ENCODE peak calls at places on chromosomes 13 and 19, in six cellular contexts. J, F, Y, M, X and L are unnamed samples.

GRCh38 chr19:8557637-8558238 is 19.5 kb downstream of the MYO1F start:
- DNase-seq in J (no peak), F (no peak), Y (no peak), M (no peak), X (no peak), L (peak; percentile 65)

GRCh38 chr19:29285878-29286277 is 72.9 kb upstream of the UQCRFS1 start:
- DNase-seq in J (no peak), F (peak; percentile 51), Y (no peak), M (no peak), X (no peak), L (no peak)

GRCh38 chr13:31174018-31174417 is 12.3 kb upstream of the HSPH1 start:
- DNase-seq in J (peak; percentile 47), F (no peak), Y (no peak), M (peak; percentile 77), X (no peak), L (no peak)

GRCh38 chr13:23268441-23268840 is 87.7 kb downstream of the SGCG start:
- DNase-seq in J (no peak), F (no peak), Y (no peak), M (no peak), X (no peak), L (no peak)

GRCh38 chr13:98842074-98842473 is 89.6 kb upstream of the SLC15A1 start:
- DNase-seq in J (no peak), F (no peak), Y (peak; percentile 51), M (no peak), X (no peak), L (no peak)

GRCh38 chr13:31951215-31951678 is 80.3 kb upstream of the FRY start:
- DNase-seq in J (peak; percentile 82), F (no peak), Y (peak; percentile 57), M (peak; percentile 70), X (peak; percentile 47), L (no peak)

GRCh38 chr13:79995334-79995733 is 345.6 kb downstream of the SPRY2 start:
- DNase-seq in J (peak; percentile 83), F (no peak), Y (no peak), M (peak; percentile 85), X (peak; percentile 93), L (peak; percentile 13)

GRCh38 chr13:52053460-52053859 is 29.0 kb downstream of the UTP14C start:
- DNase-seq in J (peak; percentile 6), F (no peak), Y (peak; percentile 59), M (no peak), X (no peak), L (no peak)

GRCh38 chr13:40963927-40964326 is 55.2 kb downstream of the ELF1 start:
- DNase-seq in J (peak; percentile 42), F (no peak), Y (peak; percentile 25), M (peak; percentile 66), X (peak; percentile 88), L (peak; percentile 64)

GRCh38 chr19:55146078-55146647 is 2.8 kb downstream of the TNNT1 start:
- DNase-seq in J (peak; percentile 17), F (no peak), Y (no peak), M (no peak), X (peak; percentile 29), L (peak; percentile 86)

GRCh38 chr19:18098891-18099622 is 1.5 kb downstream of the MAST3 start:
- DNase-seq in J (no peak), F (no peak), Y (peak; percentile 44), M (no peak), X (no peak), L (peak; percentile 76)

GRCh38 chr13:98598043-98598442 is 21.1 kb upstream of the STK24 start:
- DNase-seq in J (no peak), F (no peak), Y (no peak), M (no peak), X (no peak), L (no peak)

GRCh38 chr13:34867590-34867989 is 74.5 kb upstream of the NBEA start:
- DNase-seq in J (peak; percentile 15), F (no peak), Y (no peak), M (peak; percentile 8), X (peak; percentile 7), L (no peak)

GRCh38 chr19:44903216-44903601 is 2.4 kb upstream of the APOE start:
- DNase-seq in J (no peak), F (no peak), Y (peak; percentile 3), M (no peak), X (no peak), L (no peak)

GRCh38 chr13:94704347-94705080 is 7.8 kb downstream of the SOX21 start:
- DNase-seq in J (no peak), F (no peak), Y (no peak), M (no peak), X (no peak), L (peak; percentile 75)

GRCh38 chr19:31317542-31317941 is 31.7 kb downstream of the TSHZ3 start:
- DNase-seq in J (no peak), F (no peak), Y (no peak), M (no peak), X (no peak), L (no peak)

GRCh38 chr13:50844181-50844875 is 836 bp upstream of the DLEU7 start:
- DNase-seq in J (no peak), F (no peak), Y (no peak), M (no peak), X (no peak), L (no peak)

GRCh38 chr19:3683866-3684816 is 16.1 kb downstream of the PIP5K1C start:
- DNase-seq in J (peak; percentile 94), F (no peak), Y (no peak), M (peak; percentile 31), X (no peak), L (no peak)

GRCh38 chr19:3682286-3682685 is 18.0 kb downstream of the PIP5K1C start:
- DNase-seq in J (no peak), F (no peak), Y (no peak), M (no peak), X (no peak), L (no peak)

GRCh38 chr19:3680939-3681338 is 19.3 kb downstream of the PIP5K1C start:
- DNase-seq in J (no peak), F (no peak), Y (no peak), M (no peak), X (no peak), L (no peak)

GRCh38 chr19:3683405-3683865 is 16.8 kb downstream of the PIP5K1C start:
- DNase-seq in J (peak; percentile 90), F (no peak), Y (peak; percentile 59), M (no peak), X (no peak), L (no peak)

GRCh38 chr19:3682741-3683404 is 17.4 kb downstream of the PIP5K1C start:
- DNase-seq in J (peak; percentile 85), F (no peak), Y (peak; percentile 63), M (peak; percentile 60), X (no peak), L (no peak)
- H2AFZ ChIP-seq in J (no peak overlapping the region), F (no peak overlapping the region), Y (no peak overlapping the region), M (no peak overlapping the region), X (no peak overlapping the region), L (no peak overlapping the region)

GRCh38 chr13:114315074-114315785 is 927 bp downstream of the CHAMP1 start:
- DNase-seq in J (no peak), F (no peak), Y (no peak), M (no peak), X (no peak), L (no peak)
- H2AFZ ChIP-seq in J (no peak overlapping the region), F (peak overlapping the region; percentile 93), Y (peak overlapping the region; percentile 68), M (no peak overlapping the region), X (peak overlapping the region; percentile 90), L (no peak overlapping the region)

GRCh38 chr13:62525652-62526051 is 1110.0 kb upstream of the PCDH20 start:
- DNase-seq in J (no peak), F (no peak), Y (no peak), M (no peak), X (no peak), L (no peak)
- H2AFZ ChIP-seq in J (no peak overlapping the region), F (no peak overlapping the region), Y (no peak overlapping the region), M (no peak overlapping the region), X (no peak overlapping the region), L (no peak overlapping the region)

GRCh38 chr13:111599791-111600190 is 279.3 kb downstream of the TEX29 start:
- DNase-seq in J (no peak), F (no peak), Y (no peak), M (no peak), X (no peak), L (no peak)

GRCh38 chr13:111595791-111596190 is 275.3 kb downstream of the TEX29 start:
- DNase-seq in J (no peak), F (no peak), Y (no peak), M (no peak), X (no peak), L (no peak)

GRCh38 chr13:111598751-111599150 is 278.3 kb downstream of the TEX29 start:
- DNase-seq in J (no peak), F (no peak), Y (no peak), M (no peak), X (no peak), L (no peak)

GRCh38 chr13:111595276-111595675 is 274.8 kb downstream of the TEX29 start:
- DNase-seq in J (no peak), F (no peak), Y (no peak), M (no peak), X (no peak), L (no peak)

GRCh38 chr13:111597041-111598017 is 276.9 kb downstream of the TEX29 start:
- DNase-seq in J (no peak), F (no peak), Y (no peak), M (no peak), X (no peak), L (no peak)
- H2AFZ ChIP-seq in J (no peak overlapping the region), F (peak overlapping the region; percentile 67), Y (no peak overlapping the region), M (no peak overlapping the region), X (no peak overlapping the region), L (no peak overlapping the region)

DNA sequence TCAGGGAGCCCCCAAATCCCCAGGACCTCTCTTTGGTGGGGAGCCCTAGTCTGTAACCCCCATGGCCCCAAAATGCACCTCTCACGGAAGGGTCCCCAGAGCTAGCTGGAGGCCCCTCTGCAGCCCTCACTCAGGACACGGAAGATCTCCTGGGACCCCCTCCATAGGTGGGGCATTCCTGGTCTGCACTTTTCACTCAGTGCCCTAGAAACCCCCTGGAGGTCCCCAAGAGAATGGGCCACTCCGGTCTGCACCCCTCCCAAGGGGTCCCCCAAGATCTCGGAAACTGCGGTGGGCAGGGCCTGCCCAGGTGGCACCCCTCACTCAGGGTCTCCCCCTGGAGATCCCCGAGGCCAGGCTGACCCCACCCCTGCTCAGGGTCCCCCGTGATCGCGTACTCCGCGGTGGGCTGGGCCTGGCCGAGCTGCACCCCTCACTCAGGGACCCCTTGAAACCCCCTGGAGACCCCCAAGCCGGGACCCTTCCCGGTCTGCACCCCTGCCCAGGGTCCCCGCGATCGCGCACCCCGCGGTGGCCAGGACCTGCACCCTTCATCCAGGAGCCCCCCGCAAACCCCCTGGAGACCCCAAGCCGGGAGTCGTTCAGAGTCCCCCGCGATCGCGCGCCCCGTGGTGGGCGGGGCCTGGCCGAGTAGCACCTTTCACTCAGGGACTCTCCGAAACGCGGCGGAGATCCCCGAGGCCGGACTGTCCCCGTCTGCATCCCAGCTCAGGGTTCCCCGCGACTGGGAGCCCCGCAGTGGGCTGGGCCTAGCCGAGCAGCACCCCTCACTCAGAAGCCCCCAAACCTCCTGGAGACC is 1.1 kb downstream of the LMNB2 start:
- DNase-seq in J (peak; percentile 46), F (no peak), Y (peak; percentile 57), M (no peak), X (peak; percentile 27), L (peak; percentile 97)
- H2AFZ ChIP-seq in J (no peak overlapping the region), F (peak overlapping the region; percentile 89), Y (peak overlapping the region; percentile 76), M (peak overlapping the region; percentile 97), X (peak overlapping the region; percentile 98), L (peak overlapping the region; percentile 56)